ENCODE peak calls at places on chromosomes 2 and 18, in eight cellular contexts. M is HTR-8/SVneo; E is nucleus accumbens; C is mucosa of gallbladder; K is endothelial cell; W is posterior vena cava; A is effector CD4-positive, alpha-beta T cell; X is mammary epithelial cell. Y is an unnamed sample.

GRCh38 chr2:164621761-164622105 is 451 bp upstream of the GRB14 start:
- DNase-seq in E (no peak), M (peak; percentile 22), X (peak; percentile 5), K (no peak), W (no peak), C (no peak), A (no peak), Y (no peak)

GRCh38 chr2:219396863-219397457 is 9.2 kb upstream of the DNPEP start:
- DNase-seq in K (no peak), X (no peak), W (no peak), A (no peak), E (no peak), C (no peak), M (no peak), Y (no peak)

GRCh38 chr2:46434851-46435273 is 44.5 kb upstream of the TMEM247 start:
- DNase-seq in M (peak; percentile 69), K (no peak), A (no peak), C (no peak), E (no peak), X (peak; percentile 89), W (no peak), Y (no peak)

GRCh38 chr2:26495705-26496271 is 17.9 kb upstream of the OTOF start:
- DNase-seq in W (no peak), K (peak; percentile 50), C (no peak), M (no peak), E (no peak), X (no peak), A (no peak), Y (no peak)

GRCh38 chr2:176455865-176456291 is 186.6 kb downstream of the MTX2 start:
- DNase-seq in A (no peak), K (peak; percentile 49), E (no peak), X (no peak), C (peak; percentile 20), W (no peak), M (no peak), Y (no peak)

GRCh38 chr18:31632356-31632755 is 40.7 kb downstream of the TTR start:
- DNase-seq in C (no peak), E (no peak), K (no peak), X (no peak), M (no peak), W (no peak), A (no peak), Y (no peak)

GRCh38 chr2:64168756-64169155 is 24.5 kb upstream of the PELI1 start:
- DNase-seq in K (no peak), M (no peak), C (no peak), A (no peak), X (peak; percentile 95), E (no peak), W (no peak), Y (no peak)

GRCh38 chr2:118865106-118865505 is 17.7 kb upstream of the EN1 start:
- DNase-seq in E (no peak), K (no peak), X (peak; percentile 39), W (peak; percentile 32), A (no peak), C (no peak), M (peak; percentile 30), Y (no peak)

GRCh38 chr2:183078467-183079334 is at the start of gene DUSP19:
- DNase-seq in W (peak; percentile 83), A (peak; percentile 60), K (peak; percentile 85), X (peak; percentile 97), E (peak; percentile 79), M (peak; percentile 90), C (peak; percentile 96), Y (peak; percentile 66)

GRCh38 chr2:45690223-45690622 is 38.7 kb downstream of the PRKCE start:
- DNase-seq in M (no peak), E (no peak), X (no peak), C (no peak), K (no peak), W (no peak), A (no peak), Y (no peak)